ENCODE peak calls at places on chromosome 5, in four cellular contexts. N is SK-N-SH, B is GM12878, H is K562. L is an unnamed sample.

GRCh38 chr5:140648132-140648432 is 453 bp downstream of the IK start:
- DNase-seq in B (no peak), N (no peak), H (no peak), L (no peak)

GRCh38 chr5:73938280-73938937 is 312.4 kb downstream of the ARHGEF28 start:
- DNase-seq in H (no peak), B (no peak), N (no peak), L (peak; percentile 28)

GRCh38 chr5:131209506-131210191 is 38.9 kb downstream of the LYRM7 start:
- DNase-seq in N (no peak), H (no peak), B (peak; percentile 94), L (no peak)

GRCh38 chr5:89377752-89378455 is 494.9 kb upstream of the MEF2C start:
- DNase-seq in H (peak; percentile 24), B (no peak), N (no peak), L (no peak)

GRCh38 chr5:94691947-94692346 is 73.5 kb downstream of the SLF1 start:
- DNase-seq in N (peak; percentile 20), B (no peak), H (no peak), L (no peak)

GRCh38 chr5:170625221-170626165 is 121.7 kb downstream of the KCNIP1 start:
- DNase-seq in H (no peak), N (no peak), B (no peak), L (no peak)

GRCh38 chr5:75667586-75667985 is 49.7 kb downstream of the POC5 start:
- DNase-seq in H (no peak), B (no peak), N (no peak), L (no peak)

GRCh38 chr5:13580058-13580457 is 364.4 kb downstream of the DNAH5 start:
- DNase-seq in N (no peak), B (no peak), H (no peak), L (no peak)

GRCh38 chr5:88826959-88827585 is 55.9 kb downstream of the MEF2C start:
- DNase-seq in N (no peak), H (peak; percentile 72), B (peak; percentile 98), L (no peak)

GRCh38 chr5:151740336-151740942 is 18.0 kb downstream of the ATOX1 start:
- DNase-seq in B (no peak), N (peak; percentile 70), H (peak; percentile 78), L (peak; percentile 83)

GRCh38 chr5:116575635-116576042 is 1.0 kb upstream of the SEMA6A start:
- DNase-seq in H (no peak), N (no peak), B (no peak), L (no peak)

GRCh38 chr5:37665889-37666288 is 174.0 kb downstream of the GDNF start:
- DNase-seq in H (no peak), N (no peak), B (no peak), L (no peak)

GRCh38 chr5:170137694-170138214 is 32.1 kb downstream of the FOXI1 start:
- DNase-seq in H (no peak), N (no peak), B (no peak), L (no peak)

GRCh38 chr5:5523066-5523505 is 100.6 kb downstream of the ICE1 start:
- DNase-seq in N (no peak), B (peak; percentile 58), H (peak; percentile 29), L (peak; percentile 32)

GRCh38 chr5:149639718-149640117 is 58.4 kb downstream of the ARHGEF37 start:
- DNase-seq in B (no peak), H (no peak), N (peak; percentile 33), L (no peak)

GRCh38 chr5:65855758-65856157 is 70.6 kb upstream of the ERBIN start:
- DNase-seq in N (no peak), B (no peak), H (no peak), L (no peak)

GRCh38 chr5:67971223-67971830 is 244.2 kb upstream of the PIK3R1 start:
- DNase-seq in H (no peak), N (no peak), B (no peak), L (no peak)

GRCh38 chr5:78137290-78137689 is 157.2 kb downstream of the AP3B1 start:
- DNase-seq in N (no peak), B (no peak), H (no peak), L (no peak)

GRCh38 chr5:163489055-163489744 is 16.2 kb upstream of the MAT2B start:
- DNase-seq in H (peak; percentile 12), N (no peak), B (no peak), L (no peak)

GRCh38 chr5:25991639-25992038 is 1046.7 kb downstream of the CDH9 start:
- DNase-seq in H (no peak), N (no peak), B (no peak), L (no peak)

GRCh38 chr5:83414601-83415000 is 56.9 kb upstream of the VCAN start:
- DNase-seq in N (no peak), B (no peak), H (no peak), L (no peak)

GRCh38 chr5:53578854-53579253 is 18.4 kb downstream of the NDUFS4 start:
- DNase-seq in N (no peak), B (no peak), H (no peak), L (no peak)

GRCh38 chr5:99646011-99646647 is 717.3 kb upstream of the CHD1 start:
- DNase-seq in H (no peak), B (no peak), N (no peak), L (no peak)

GRCh38 chr5:41151562-41151961 is 61.8 kb downstream of the C6 start:
- DNase-seq in N (no peak), B (no peak), H (no peak), L (no peak)

GRCh38 chr5:41156739-41157138 is 56.6 kb downstream of the C6 start:
- DNase-seq in H (no peak), B (no peak), N (no peak), L (no peak)

GRCh38 chr5:41154491-41154890 is 58.8 kb downstream of the C6 start:
- DNase-seq in H (no peak), B (no peak), N (no peak), L (no peak)

GRCh38 chr5:41161271-41161670 is 52.1 kb downstream of the C6 start:
- DNase-seq in N (no peak), B (no peak), H (no peak), L (no peak)

GRCh38 chr5:41157272-41157671 is 56.1 kb downstream of the C6 start:
- DNase-seq in H (no peak), N (peak; percentile 35), B (no peak), L (no peak)
- TF ChIP-seq RCOR1 in H (no peak), N (no peak), B (no peak), L (no peak)

DNA sequence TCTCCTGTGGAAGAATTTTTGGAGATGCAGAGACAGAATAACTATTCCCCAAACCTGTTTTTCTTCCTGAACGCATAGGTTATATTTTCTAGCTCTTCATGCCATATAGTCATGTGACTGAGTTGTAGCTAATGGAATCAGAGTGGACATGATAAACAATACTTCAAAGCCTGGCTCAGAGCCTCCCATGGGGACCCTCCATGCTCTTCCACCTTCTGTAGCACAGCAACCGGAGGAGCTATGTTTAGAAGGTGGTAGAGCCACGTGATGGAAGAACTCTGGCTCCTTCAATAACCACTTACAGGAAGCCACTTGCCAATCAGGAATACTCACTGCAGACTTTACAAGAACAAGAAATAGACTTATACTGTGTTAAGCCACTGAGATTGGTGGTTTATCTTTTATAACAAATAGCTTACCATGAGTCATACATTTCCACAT is 39.2 kb downstream of the NADK2 start:
- DNase-seq in H (no peak), B (no peak), N (no peak), L (no peak)
- TF ChIP-seq CHD2 in H (no peak), B (no peak), N (no peak), L (no peak)

GRCh38 chr5:172370648-172371248 is 83.6 kb downstream of the SH3PXD2B start:
- DNase-seq in N (no peak), H (peak; percentile 56), B (no peak), L (peak; percentile 69)

GRCh38 chr5:172377438-172377837 is 76.9 kb downstream of the SH3PXD2B start:
- DNase-seq in B (no peak), H (no peak), N (no peak), L (no peak)

GRCh38 chr5:172377856-172378255 is 76.5 kb downstream of the SH3PXD2B start:
- DNase-seq in N (no peak), B (no peak), H (no peak), L (no peak)

GRCh38 chr5:172373680-172374079 is 80.6 kb downstream of the SH3PXD2B start:
- DNase-seq in H (no peak), N (no peak), B (no peak), L (no peak)

DNA sequence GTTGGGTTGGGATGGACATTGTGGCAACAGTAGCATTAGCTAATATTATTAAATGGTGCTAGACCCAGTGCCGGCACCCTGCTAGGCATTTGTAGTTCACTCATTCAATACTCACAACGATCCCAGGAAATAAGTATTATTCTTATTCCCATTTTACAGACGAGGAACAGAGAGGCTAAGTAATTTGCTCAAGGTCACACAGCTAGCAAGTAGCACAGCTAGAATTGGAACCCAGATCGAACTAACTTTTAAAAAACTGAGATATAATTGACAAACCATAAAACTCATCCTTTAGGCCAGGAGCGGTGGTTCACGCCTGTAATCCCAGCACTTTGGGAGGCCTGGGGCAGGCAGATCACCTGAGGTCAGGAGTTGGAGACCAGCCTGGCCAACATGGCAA is 79.5 kb downstream of the SH3PXD2B start:
- DNase-seq in B (no peak), N (no peak), H (no peak), L (no peak)
- TF ChIP-seq RCOR1 in B (no peak), N (no peak), H (no peak), L (no peak)

DNA sequence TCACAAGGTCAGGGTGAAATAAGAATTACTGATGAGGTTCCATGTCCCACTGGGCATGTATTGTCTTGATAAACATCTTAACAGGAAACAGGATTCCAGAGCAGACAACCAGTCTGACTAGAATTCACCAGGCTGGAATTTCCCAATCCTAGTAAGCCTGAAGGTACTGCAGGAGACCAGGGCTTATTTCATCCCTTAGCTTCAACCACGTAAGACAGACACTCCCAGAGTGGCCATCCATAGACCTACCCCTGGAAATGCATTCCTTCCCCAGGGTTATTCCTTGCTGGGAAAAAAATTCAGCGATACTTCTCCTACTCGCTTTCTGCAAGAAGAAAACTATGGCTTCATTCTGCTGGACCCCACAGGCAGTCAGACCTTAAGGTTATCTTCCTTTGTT is 785.4 kb downstream of the NR2F1-AS1 start:
- DNase-seq in B (no peak), N (no peak), H (no peak), L (no peak)
- TF ChIP-seq CHD2 in B (no peak), N (no peak), H (no peak), L (no peak)

DNA sequence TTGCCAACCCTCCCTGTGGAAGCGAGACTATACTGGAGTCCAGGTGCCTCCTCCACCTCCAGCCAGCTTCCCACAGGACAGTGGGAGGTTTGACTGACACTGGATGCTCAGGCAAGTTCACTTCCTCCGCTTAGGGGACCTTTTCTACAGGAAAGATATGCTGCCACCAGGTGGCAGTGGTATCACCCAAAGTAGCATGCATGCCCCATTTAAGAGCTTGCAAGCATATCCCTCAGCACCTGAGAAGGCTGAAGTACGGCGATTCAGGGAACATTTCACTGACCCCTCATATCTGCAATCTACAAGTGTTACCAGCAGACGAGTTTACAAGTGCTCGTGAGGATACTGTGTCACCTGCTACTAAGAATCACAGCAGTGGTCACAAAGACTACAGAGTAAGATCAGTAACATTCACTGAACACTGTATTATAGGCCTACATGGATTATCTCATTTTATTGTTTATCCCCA is 75.5 kb downstream of the KLHL3 start:
- DNase-seq in B (peak; percentile 40), H (peak; percentile 74), N (peak; percentile 64), L (peak; percentile 65)
- TF ChIP-seq RCOR1 in B (no peak), H (no peak), N (peak; percentile 25), L (no peak)

DNA sequence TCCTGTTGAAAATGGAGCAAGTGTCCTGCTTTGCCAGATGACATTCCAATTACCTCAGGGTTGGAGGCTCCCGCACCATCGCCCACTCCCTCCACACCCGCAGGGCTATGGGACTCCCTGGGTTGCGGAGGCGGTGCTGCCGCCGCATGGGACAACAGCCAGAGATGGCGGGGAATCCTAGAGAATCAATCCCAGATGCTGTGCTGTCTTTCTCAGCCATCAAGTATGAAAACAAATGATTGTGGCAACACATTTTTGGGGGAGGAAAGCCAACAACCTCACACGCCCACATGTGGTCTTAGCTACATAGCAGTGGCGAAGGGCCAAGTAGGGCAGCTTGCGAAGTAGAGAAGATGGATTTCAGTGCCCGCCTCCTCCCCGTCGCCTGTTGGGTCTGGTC is 46.7 kb downstream of the IL31RA start:
- DNase-seq in B (no peak), H (no peak), N (peak; percentile 87), L (no peak)
- TF ChIP-seq CHD2 in B (no peak), H (no peak), N (peak; percentile 45), L (no peak)